ENCODE peak calls at places on chromosomes 12 and 14, in nine cellular contexts. X is posterior cingulate gyrus, T is NCI-H146, D is NCI-H2029, Q is cardiac fibroblast, C is AG09309, E is Calu3, S is ACHN, J is NCI-H1694. B is an unnamed sample.

GRCh38 chr14:61025239-61026223 is 44.5 kb downstream of the SLC38A6 start:
- DNase-seq in X (peak), T (peak), D (peak), Q (peak), C (peak), E (peak), S (peak), J (peak), B (peak)

GRCh38 chr12:50079771-50080170 is 5.4 kb upstream of the SMARCD1 start:
- DNase-seq in X (no peak), T (no peak), D (no peak), Q (no peak), C (no peak), E (no peak), S (no peak), J (no peak), B (no peak)

GRCh38 chr12:2198088-2198501 is 145.3 kb downstream of the CACNA1C start:
- DNase-seq in X (peak), T (no peak), D (no peak), Q (peak), C (peak), E (peak), S (peak), J (no peak), B (no peak)

GRCh38 chr14:22664261-22664660 is 20.1 kb upstream of the OR6J1 start:
- DNase-seq in X (no peak), T (no peak), D (peak), Q (no peak), C (no peak), E (no peak), S (no peak), J (no peak), B (no peak)

GRCh38 chr12:24561882-24562760 is 386.8 kb downstream of the BCAT1 start:
- DNase-seq in X (peak), T (peak), D (peak), Q (peak), C (no peak), E (peak), S (peak), J (peak), B (peak)

GRCh38 chr12:77724367-77724957 is 106.2 kb upstream of the NAV3 start:
- DNase-seq in X (no peak), T (peak), D (peak), Q (peak), C (peak), E (peak), S (peak), J (peak), B (peak)

GRCh38 chr12:71162832-71163711 is 5.3 kb upstream of the TSPAN8 start:
- DNase-seq in X (no peak), T (peak), D (peak), Q (no peak), C (no peak), E (peak), S (no peak), J (no peak), B (no peak)

GRCh38 chr14:102590667-102591099 is 1.8 kb upstream of the RCOR1 start:
- DNase-seq in X (no peak), T (no peak), D (no peak), Q (peak), C (no peak), E (peak), S (peak), J (no peak), B (peak)

GRCh38 chr14:104334812-104335161 is 196.4 kb downstream of the KIF26A start:
- DNase-seq in X (no peak), T (no peak), D (no peak), Q (no peak), C (no peak), E (no peak), S (no peak), J (no peak), B (no peak)

GRCh38 chr14:67583711-67584644 is 16.1 kb downstream of the PIGH start:
- DNase-seq in X (no peak), T (peak), D (no peak), Q (peak), C (no peak), E (peak), S (peak), J (no peak), B (peak)

GRCh38 chr12:102539651-102540553 is 59.5 kb upstream of the IGF1 start:
- DNase-seq in X (no peak), T (no peak), D (no peak), Q (peak), C (peak), E (peak), S (peak), J (no peak), B (no peak)

GRCh38 chr14:96309128-96309906 is 53.3 kb downstream of the BDKRB1 start:
- DNase-seq in X (no peak), T (no peak), D (no peak), Q (no peak), C (no peak), E (peak), S (peak), J (no peak), B (no peak)

GRCh38 chr14:95150910-95151309 is 6.4 kb downstream of the DICER1 start:
- DNase-seq in X (no peak), T (no peak), D (no peak), Q (no peak), C (no peak), E (no peak), S (no peak), J (no peak), B (no peak)

GRCh38 chr14:52049721-52050588 is 18.9 kb downstream of the NID2 start:
- DNase-seq in X (no peak), T (no peak), D (no peak), Q (no peak), C (no peak), E (no peak), S (no peak), J (no peak), B (no peak)

GRCh38 chr14:90999299-90999698 is 61.1 kb downstream of the RPS6KA5 start:
- DNase-seq in X (no peak), T (no peak), D (no peak), Q (no peak), C (no peak), E (no peak), S (no peak), J (no peak), B (no peak)

GRCh38 chr12:59999291-59999690 is 403.5 kb downstream of the SLC16A7 start:
- DNase-seq in X (no peak), T (no peak), D (no peak), Q (no peak), C (no peak), E (no peak), S (no peak), J (no peak), B (no peak)

GRCh38 chr12:20492251-20492728 is 124.0 kb downstream of the PDE3A start:
- DNase-seq in X (no peak), T (no peak), D (no peak), Q (peak), C (no peak), E (peak), S (peak), J (no peak), B (peak)

GRCh38 chr14:20485900-20486299 is 16.7 kb downstream of the PNP start:
- DNase-seq in X (no peak), T (peak), D (no peak), Q (no peak), C (no peak), E (no peak), S (no peak), J (no peak), B (no peak)

GRCh38 chr14:94392510-94392935 is 4.1 kb upstream of the SERPINA1 start:
- DNase-seq in X (no peak), T (no peak), D (no peak), Q (peak), C (peak), E (no peak), S (no peak), J (no peak), B (no peak)

GRCh38 chr12:132315951-132316350 is 13.4 kb downstream of the GALNT9 start:
- DNase-seq in X (no peak), T (no peak), D (no peak), Q (no peak), C (no peak), E (no peak), S (no peak), J (no peak), B (no peak)

GRCh38 chr14:83611906-83612305 is 1918.0 kb upstream of the FLRT2 start:
- DNase-seq in X (no peak), T (no peak), D (no peak), Q (no peak), C (no peak), E (no peak), S (no peak), J (no peak), B (no peak)

GRCh38 chr14:28577711-28578131 is 188.9 kb upstream of the FOXG1 start:
- DNase-seq in X (no peak), T (no peak), D (no peak), Q (peak), C (no peak), E (no peak), S (no peak), J (no peak), B (peak)